ENCODE peak calls at places on chromosomes 1 and 21, in seven cellular contexts. A is IMR-90, W is trophoblast cell, F is H9, V is H1, N is mesenchymal stem cell, K is mesendoderm. Z is an unnamed sample.

GRCh38 chr1:8721681-8722324 is 95.6 kb downstream of the RERE start:
- DNase-seq in V (no peak), F (no peak), K (no peak), A (no peak), W (no peak), N (no peak), Z (no peak)

GRCh38 chr1:206469411-206469932 is 804 bp upstream of the IKBKE start:
- DNase-seq in N (no peak), F (no peak), A (no peak), V (no peak), W (peak; percentile 53), K (peak; percentile 46), Z (no peak)

GRCh38 chr1:63547621-63548294 is 24.4 kb downstream of the EFCAB7 start:
- DNase-seq in V (no peak), W (no peak), F (no peak), N (no peak), A (peak; percentile 34), K (no peak), Z (no peak)

GRCh38 chr1:109312978-109313775 is 6.4 kb upstream of the MYBPHL start:
- DNase-seq in W (no peak), A (no peak), K (no peak), N (no peak), V (no peak), F (no peak), Z (no peak)

GRCh38 chr1:160080381-160081100 is 797 bp upstream of the KCNJ9 start:
- DNase-seq in F (no peak), A (no peak), K (no peak), V (no peak), W (no peak), N (no peak), Z (no peak)

GRCh38 chr1:31748265-31748859 is 15.8 kb downstream of the ADGRB2 start:
- DNase-seq in F (no peak), V (no peak), A (peak; percentile 31), W (no peak), N (peak; percentile 20), K (peak; percentile 69), Z (no peak)

GRCh38 chr1:109923131-109923945 is 12.7 kb downstream of the CSF1 start:
- DNase-seq in V (peak; percentile 87), W (no peak), A (no peak), N (no peak), K (peak; percentile 68), F (peak; percentile 76), Z (peak; percentile 27)

GRCh38 chr1:158999301-159000069 is 10.2 kb upstream of the IFI16 start:
- DNase-seq in V (peak; percentile 66), N (peak; percentile 93), A (peak; percentile 88), W (peak; percentile 8), K (peak; percentile 99), F (peak; percentile 94), Z (peak; percentile 78)

GRCh38 chr21:35749904-35750303 is 310.4 kb downstream of the SETD4 start:
- DNase-seq in V (no peak), N (no peak), F (no peak), K (no peak), W (no peak), A (no peak), Z (no peak)
- H2AK5ac ChIP-seq in V (no peak overlapping the region), N (no peak overlapping the region), F (no peak overlapping the region), K (no peak overlapping the region), W (no peak overlapping the region), A (no peak overlapping the region), Z (no peak overlapping the region)

DNA sequence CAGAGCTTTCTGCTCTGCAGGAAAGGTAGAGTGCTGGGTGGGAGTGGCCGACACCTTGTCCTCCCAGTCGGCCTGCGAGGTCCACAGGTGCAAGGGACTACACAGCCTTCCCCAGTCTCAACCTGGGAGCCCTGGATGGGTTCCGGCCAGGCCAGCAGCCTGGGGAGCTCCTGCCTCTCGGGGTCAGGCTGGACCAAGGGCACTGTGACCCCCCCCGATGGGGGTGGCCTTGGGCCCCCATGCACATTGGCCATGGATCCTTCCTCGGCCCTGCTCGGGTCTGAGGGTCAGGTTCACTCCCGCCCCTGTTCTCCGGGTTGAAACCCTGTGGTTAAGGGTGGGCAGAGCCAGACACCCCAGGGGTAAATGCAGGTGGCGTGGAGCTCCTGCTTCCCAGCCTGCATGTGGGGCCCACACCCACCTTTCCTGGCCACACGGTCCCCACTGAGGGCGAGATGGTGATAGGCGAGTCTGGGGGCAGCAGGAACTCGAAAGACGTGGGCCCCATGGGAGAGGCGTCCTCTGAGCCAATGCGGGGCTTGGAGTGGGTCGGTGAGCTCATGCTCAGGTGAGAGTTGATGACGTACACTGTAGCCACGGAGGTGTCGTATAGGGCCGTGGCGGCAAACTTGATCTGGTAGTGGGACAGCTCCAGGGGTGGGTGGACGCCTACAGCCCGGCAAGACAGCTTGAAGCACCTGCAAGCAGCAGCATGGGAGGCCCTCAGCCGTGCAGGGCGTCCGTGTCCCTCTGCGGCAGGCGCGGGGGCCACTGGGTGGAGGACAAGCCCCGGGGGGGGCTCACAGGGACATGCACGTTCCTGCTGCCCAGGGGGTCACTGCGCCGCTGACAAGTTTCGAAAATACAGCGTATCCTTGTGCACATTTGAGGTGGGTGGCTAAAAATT is 10.8 kb upstream of the TMEM52 start:
- DNase-seq in V (no peak), A (no peak), N (no peak), K (no peak), F (no peak), W (no peak), Z (no peak)
- H3K23ac ChIP-seq in V (no peak overlapping the region), A (no peak overlapping the region), N (no peak overlapping the region), K (no peak overlapping the region), F (no peak overlapping the region), W (no peak overlapping the region), Z (peak overlapping the region; percentile 73)

DNA sequence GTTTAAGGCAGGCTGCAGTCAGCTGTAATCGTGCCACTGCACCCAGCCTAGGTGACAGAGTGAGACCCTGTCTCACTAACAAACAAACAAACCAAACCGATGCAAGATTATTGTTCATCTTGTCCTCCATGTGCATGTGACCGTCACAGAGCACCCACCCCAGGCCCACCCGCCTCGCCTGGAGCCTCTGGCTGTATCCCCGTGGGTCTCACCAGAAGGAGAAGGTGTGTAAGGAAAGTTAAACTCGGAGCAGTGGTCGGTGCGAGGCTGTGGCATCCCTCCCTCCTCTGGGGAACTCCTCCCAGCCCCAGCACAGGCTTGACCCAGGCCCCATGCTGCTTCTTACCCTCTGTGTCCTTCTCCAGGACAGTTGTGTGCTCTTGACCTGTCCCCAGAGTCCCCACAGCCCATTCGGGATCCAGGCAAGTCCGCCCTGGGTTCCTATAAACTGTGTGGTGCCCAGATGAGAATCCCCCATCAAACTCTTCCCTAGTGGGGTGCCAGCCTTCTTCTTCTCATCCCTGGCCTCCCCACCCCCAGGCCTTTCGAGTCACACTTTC is 318.4 kb downstream of the AJAP1 start:
- DNase-seq in F (no peak), A (no peak), N (no peak), V (no peak), W (no peak), K (no peak), Z (no peak)
- H3K4me1 ChIP-seq in F (no peaks in the 10 kb centered on the region), A (no peaks in the 10 kb centered on the region), N (no peaks in the 10 kb centered on the region), V (no peaks in the 10 kb centered on the region), W (no peaks in the 10 kb centered on the region), K (no peaks in the 10 kb centered on the region), Z (no peaks in the 10 kb centered on the region)

DNA sequence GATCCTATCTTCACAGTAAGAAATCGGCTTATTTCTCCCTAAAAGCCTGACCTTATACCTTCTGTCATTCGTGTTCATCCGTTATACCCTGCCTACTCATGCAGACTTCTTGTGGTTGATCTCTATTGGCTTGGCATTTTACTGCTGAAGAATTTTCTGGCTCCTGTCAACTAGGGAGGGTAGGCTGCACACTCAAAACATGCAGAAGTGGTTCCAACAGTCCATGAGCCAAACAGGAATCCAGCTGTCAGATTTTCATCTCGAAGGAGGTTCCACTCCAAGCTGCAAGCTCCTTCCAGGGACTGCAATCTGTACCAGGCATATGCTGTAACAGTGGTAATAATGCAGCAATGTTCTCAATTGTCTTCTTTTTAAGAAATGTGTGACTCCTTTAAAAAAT is 10.1 kb downstream of the DNAJC11 start:
- DNase-seq in F (no peak), K (no peak), A (no peak), V (no peak), W (no peak), N (no peak), Z (no peak)
- H2AK5ac ChIP-seq in F (no peak overlapping the region), K (no peak overlapping the region), A (no peak overlapping the region), V (no peak overlapping the region), W (no peak overlapping the region), N (no peak overlapping the region), Z (no peak overlapping the region)

Z was measured in neuronal stem cell.